ENCODE peak calls at places on chromosomes 5 and 9, in five cellular contexts. I is left ventricle myocardium inferior; E is SK-MEL-5; P is stimulated activated CD8-positive, alpha-beta memory T cell treated with anti-CD3 and anti-CD28 coated beads, Interleukin-7, amount 100 ng/mL, for 1 hour; X is dorsolateral prefrontal cortex. L is an unnamed sample.

GRCh38 chr5:167857321-167857720 is 434.1 kb upstream of the WWC1 start:
- DNase-seq in I (no peak), E (no peak), X (no peak), P (no peak), L (no peak)

GRCh38 chr9:118761016-118761790 is 608.0 kb downstream of the BRINP1 start:
- DNase-seq in X (no peak), I (no peak), P (no peak), E (no peak), L (no peak)

GRCh38 chr9:27227192-27227591 is 69.8 kb downstream of the EQTN start:
- DNase-seq in E (no peak), I (no peak), P (no peak), X (no peak), L (no peak)

GRCh38 chr9:22041792-22042191 is 32.7 kb upstream of the CDKN2B start:
- DNase-seq in X (no peak), E (no peak), P (no peak), I (no peak), L (no peak)

GRCh38 chr5:83472508-83473343 is 1.2 kb downstream of the VCAN start:
- DNase-seq in P (no peak), I (peak; percentile 50), E (no peak), X (no peak), L (peak; percentile 70)

GRCh38 chr9:124843635-124844034 is 9.6 kb upstream of the WDR38 start:
- DNase-seq in X (no peak), E (no peak), I (no peak), P (no peak), L (no peak)

GRCh38 chr9:114405294-114406034 is 17.7 kb upstream of the AKNA start:
- DNase-seq in P (peak; percentile 40), E (peak; percentile 89), X (peak; percentile 89), I (peak; percentile 65), L (peak; percentile 89)

GRCh38 chr9:113164536-113165300 is 13.9 kb downstream of the SLC31A2 start:
- DNase-seq in X (peak; percentile 87), I (peak; percentile 65), P (no peak), E (no peak), L (no peak)

GRCh38 chr5:138466900-138467710 is 1.8 kb downstream of the EGR1 start:
- DNase-seq in P (peak; percentile 24), I (no peak), X (no peak), E (no peak), L (no peak)

GRCh38 chr9:135048046-135048757 is 39.3 kb upstream of the OLFM1 start:
- DNase-seq in I (no peak), P (no peak), X (peak; percentile 4), E (no peak), L (no peak)

GRCh38 chr5:167982-168660 is 23.2 kb upstream of the LRRC14B start:
- DNase-seq in P (no peak), I (no peak), E (peak; percentile 10), X (no peak), L (no peak)

GRCh38 chr9:126043691-126044090 is 282.9 kb upstream of the MVB12B start:
- DNase-seq in X (no peak), E (no peak), P (no peak), I (no peak), L (no peak)

GRCh38 chr9:132423503-132423902 is 13.5 kb downstream of the CFAP77 start:
- DNase-seq in P (no peak), X (no peak), E (no peak), I (no peak), L (no peak)

GRCh38 chr5:161085081-161085480 is 233.1 kb upstream of the ATP10B start:
- DNase-seq in I (no peak), P (no peak), E (no peak), X (no peak), L (no peak)

GRCh38 chr5:167699434-167699833 is 592.0 kb upstream of the WWC1 start:
- DNase-seq in X (no peak), E (peak; percentile 20), P (no peak), I (no peak), L (no peak)

GRCh38 chr5:149450199-149450598 is 71.1 kb upstream of the IL17B start:
- DNase-seq in X (no peak), I (peak; percentile 84), P (no peak), E (no peak), L (no peak)

GRCh38 chr5:147455321-147455720 is 54.5 kb downstream of the DPYSL3 start:
- DNase-seq in P (no peak), I (no peak), X (no peak), E (no peak), L (peak; percentile 50)

GRCh38 chr5:112004867-112005532 is 248.0 kb upstream of the NREP start:
- DNase-seq in I (no peak), X (no peak), E (no peak), P (no peak), L (peak; percentile 41)

GRCh38 chr5:81850494-81850893 is 99.6 kb upstream of the SSBP2 start:
- DNase-seq in E (no peak), P (no peak), I (no peak), X (no peak), L (no peak)

GRCh38 chr9:75229605-75230332 is 141.5 kb downstream of the OSTF1 start:
- DNase-seq in E (no peak), I (no peak), P (no peak), X (no peak), L (no peak)

L was measured in GM13977.